ENCODE peak calls at places on chromosomes 13 and 19, in eight cellular contexts. Y is lung, T is GM23338, K is body of pancreas, F is A673, G is fibroblast of pulmonary artery, S is IMR-90, O is heart right ventricle. X is an unnamed sample.

GRCh38 chr13:68125087-68125480 is 894.9 kb upstream of the PCDH9 start:
- DNase-seq in Y (no peak), T (no peak), K (no peak), F (no peak), G (no peak), S (no peak), O (no peak), X (no peak)

GRCh38 chr19:21202865-21203494 is 61.1 kb downstream of the ZNF431 start:
- DNase-seq in Y (no peak), T (peak; percentile 92), K (peak; percentile 43), F (peak; percentile 57), G (peak; percentile 29), S (peak; percentile 14), O (peak; percentile 24), X (no peak)

GRCh38 chr13:51846756-51847155 is 1.8 kb upstream of the TMEM272 start:
- DNase-seq in Y (peak; percentile 1), T (no peak), K (no peak), F (no peak), G (no peak), S (peak; percentile 11), O (no peak), X (no peak)

GRCh38 chr13:113162783-113163685 is 4.6 kb downstream of the PROZ start:
- DNase-seq in Y (no peak), T (no peak), K (no peak), F (no peak), G (no peak), S (no peak), O (no peak), X (no peak)

GRCh38 chr13:102873653-102874052 is 27.8 kb downstream of the ERCC5 start:
- DNase-seq in Y (no peak), T (no peak), K (no peak), F (no peak), G (peak; percentile 45), S (no peak), O (no peak), X (no peak)

GRCh38 chr19:1410136-1410786 is 2.9 kb downstream of the DAZAP1 start:
- DNase-seq in Y (no peak), T (no peak), K (peak; percentile 51), F (no peak), G (peak; percentile 23), S (peak; percentile 63), O (no peak), X (no peak)

GRCh38 chr19:2084993-2085720 is 11.0 kb downstream of the MOB3A start:
- DNase-seq in Y (peak; percentile 81), T (no peak), K (no peak), F (peak; percentile 55), G (peak; percentile 38), S (no peak), O (peak; percentile 64), X (no peak)

GRCh38 chr13:35499131-35500051 is 22.9 kb upstream of the MAB21L1 start:
- DNase-seq in Y (no peak), T (no peak), K (no peak), F (no peak), G (no peak), S (no peak), O (no peak), X (no peak)

GRCh38 chr19:43575156-43575950 is at the start of the genes PINLYP and XRCC1:
- DNase-seq in Y (peak; percentile 97), T (peak; percentile 100), K (peak; percentile 98), F (peak; percentile 99), G (peak; percentile 99), S (peak; percentile 98), O (peak; percentile 99), X (peak; percentile 98)

GRCh38 chr13:40589285-40590109 is 76.9 kb downstream of the FOXO1 start:
- DNase-seq in Y (no peak), T (no peak), K (no peak), F (peak; percentile 49), G (peak; percentile 90), S (no peak), O (peak; percentile 70), X (peak; percentile 34)

GRCh38 chr13:27355894-27356293 is 68.5 kb upstream of the GTF3A start:
- DNase-seq in Y (no peak), T (peak; percentile 53), K (no peak), F (no peak), G (no peak), S (no peak), O (no peak), X (no peak)

GRCh38 chr13:113656831-113657671 is 947 bp downstream of the ATP4B start:
- DNase-seq in Y (no peak), T (no peak), K (no peak), F (no peak), G (no peak), S (no peak), O (no peak), X (no peak)

GRCh38 chr13:44243198-44243852 is 130.3 kb upstream of the SERP2 start:
- DNase-seq in Y (no peak), T (peak; percentile 81), K (no peak), F (peak; percentile 26), G (peak; percentile 86), S (peak; percentile 74), O (peak; percentile 57), X (peak; percentile 86)

GRCh38 chr19:42655748-42656147 is 61.0 kb upstream of the CEACAM8 start:
- DNase-seq in Y (no peak), T (no peak), K (peak; percentile 44), F (no peak), G (no peak), S (no peak), O (no peak), X (no peak)

GRCh38 chr13:79128158-79128557 is 277.9 kb downstream of the RBM26 start:
- DNase-seq in Y (no peak), T (no peak), K (no peak), F (no peak), G (peak; percentile 87), S (peak; percentile 18), O (no peak), X (peak; percentile 90)

GRCh38 chr19:17687141-17687856 is 855 bp downstream of the UNC13A start:
- DNase-seq in Y (no peak), T (peak; percentile 85), K (no peak), F (peak; percentile 33), G (no peak), S (no peak), O (no peak), X (no peak)

GRCh38 chr13:94435604-94436226 is 43.8 kb downstream of the DCT start:
- DNase-seq in Y (no peak), T (peak; percentile 82), K (no peak), F (peak; percentile 75), G (peak; percentile 70), S (peak; percentile 58), O (no peak), X (peak; percentile 55)

GRCh38 chr19:38945562-38946228 is 15.0 kb downstream of the MRPS12 start:
- DNase-seq in Y (no peak), T (peak; percentile 19), K (no peak), F (no peak), G (no peak), S (no peak), O (no peak), X (no peak)

GRCh38 chr13:112143753-112144615 is 77.0 kb downstream of the SOX1 start:
- DNase-seq in Y (no peak), T (no peak), K (no peak), F (no peak), G (no peak), S (no peak), O (no peak), X (no peak)

GRCh38 chr19:377801-378581 is 31.0 kb downstream of the C2CD4C start:
- DNase-seq in Y (no peak), T (no peak), K (no peak), F (no peak), G (no peak), S (no peak), O (no peak), X (no peak)

DNA sequence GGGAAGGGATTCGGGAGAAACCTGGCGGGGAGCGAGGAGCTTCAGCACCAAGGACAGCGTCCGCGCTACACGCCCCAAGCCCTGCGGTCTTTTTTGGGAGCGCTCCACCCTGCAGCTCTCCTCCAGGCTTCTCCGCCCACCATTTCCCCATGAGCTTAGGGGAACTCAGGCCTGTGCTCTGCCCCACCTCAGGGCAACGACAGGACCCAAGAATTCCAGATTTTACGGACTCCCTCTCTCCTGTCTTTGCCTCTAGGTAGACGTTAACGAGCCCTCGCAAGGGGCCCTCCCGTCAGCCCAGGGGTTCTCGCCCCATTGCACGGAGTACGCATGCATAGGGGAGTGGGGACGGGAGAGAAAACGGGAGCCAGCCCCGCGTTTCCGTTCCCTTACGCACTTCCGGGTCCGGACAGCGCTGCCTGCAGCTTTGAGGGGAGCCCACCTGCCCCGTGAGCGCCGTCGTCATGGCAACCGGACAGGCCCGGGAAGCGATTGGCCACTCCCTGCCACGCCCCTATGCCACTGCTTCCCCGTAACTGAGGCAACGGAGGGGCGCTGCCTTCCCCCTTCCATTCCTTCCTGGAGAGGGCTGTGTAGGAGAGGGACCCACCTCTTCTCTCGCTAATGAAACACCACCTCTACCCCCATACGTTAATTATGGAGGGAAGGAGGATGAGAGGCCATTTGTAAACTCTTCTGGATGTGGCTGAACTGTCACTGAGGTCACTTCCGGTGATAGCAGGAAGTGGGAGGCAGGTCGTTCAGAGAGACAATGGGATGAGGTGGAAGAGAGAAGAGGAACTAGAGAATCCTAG is 20.8 kb downstream of the NOVA2 start:
- DNase-seq in Y (no peak), T (peak; percentile 98), K (peak; percentile 58), F (peak; percentile 82), G (peak; percentile 72), S (peak; percentile 42), O (peak; percentile 42), X (peak; percentile 6)
- H3K4me3 ChIP-seq in Y (no peak overlapping the region), T (peak overlapping the region; percentile 85), K (no peak overlapping the region), F (peak overlapping the region; percentile 16), G (no peak overlapping the region), S (no peak overlapping the region), O (peak overlapping the region; percentile 22), X (no peak overlapping the region)

DNA sequence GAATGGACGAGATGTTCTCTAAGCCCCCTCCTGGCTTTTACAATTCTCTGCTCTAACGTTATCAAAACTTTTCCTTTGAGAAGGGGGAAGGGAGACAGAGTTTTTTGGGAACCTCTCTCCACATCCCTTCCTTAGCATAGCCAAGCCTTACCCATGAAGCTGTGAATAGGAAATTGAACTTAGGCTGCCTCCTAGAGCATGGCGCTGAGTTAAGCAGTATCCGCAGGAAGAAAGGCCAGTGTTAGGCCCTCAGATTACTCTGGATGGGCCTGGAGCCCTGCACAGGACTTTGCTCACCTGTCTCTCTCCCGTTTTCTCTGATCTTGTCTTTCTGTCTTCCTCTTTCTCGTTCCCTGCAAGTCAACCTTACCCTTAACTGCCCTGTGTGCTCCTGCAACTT is 39.6 kb downstream of the CYP2B6 start:
- DNase-seq in Y (no peak), T (peak; percentile 67), K (no peak), F (no peak), G (no peak), S (no peak), O (no peak), X (no peak)
- TF ChIP-seq CTCF in Y (no peak), T (peak; percentile 77), K (no peak), F (no peak), G (no peak), S (no peak), O (no peak), X (no peak)

GRCh38 chr19:49879243-49879960 is 1.9 kb downstream of the TBC1D17 start:
- DNase-seq in Y (no peak), T (no peak), K (no peak), F (no peak), G (no peak), S (no peak), O (no peak), X (no peak)
- H3K4me3 ChIP-seq in Y (no peak overlapping the region), T (peak overlapping the region; percentile 63), K (no peak overlapping the region), F (no peak overlapping the region), G (no peak overlapping the region), S (no peak overlapping the region), O (no peak overlapping the region), X (no peak overlapping the region)

DNA sequence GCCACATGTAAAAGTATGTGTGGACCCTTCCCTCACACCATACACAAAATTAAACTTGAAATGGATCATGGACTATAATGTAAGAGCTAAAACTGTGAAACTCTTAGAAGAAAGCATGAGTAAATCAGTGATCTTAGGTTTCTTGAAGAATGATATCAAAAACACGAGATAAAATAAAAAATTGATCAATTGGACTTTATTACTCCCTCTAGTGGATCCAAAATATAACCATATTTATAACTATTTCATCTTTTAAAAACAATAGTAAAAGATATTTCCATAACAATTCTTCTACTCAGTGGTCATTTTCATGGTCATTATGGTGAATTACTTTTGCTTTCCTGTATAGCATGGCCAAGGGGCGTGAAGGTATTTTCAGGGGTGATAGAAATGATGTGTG is 174.6 kb upstream of the LSM14A start:
- DNase-seq in Y (no peak), T (no peak), K (no peak), F (no peak), G (no peak), S (no peak), O (no peak), X (no peak)
- TF ChIP-seq CTCF in Y (no peak), T (no peak), K (peak; percentile 31), F (peak; percentile 49), G (no peak), S (no peak), O (no peak), X (no peak)